ENCODE peak calls at places on chromosomes 4 and X, in four cellular contexts. One of them, this sample, is unnamed.
A peak's percentile ranks its signal among the peaks of the same experiment; 100 is the strongest.

GRCh38 chrX:30196322-30196721 is 19.0 kb upstream of the MAGEB2 start:
- DNase-seq in GM12865: peak; percentile 11
- DNase-seq in amygdala: no peak
- DNase-seq in substantia nigra: no peak
- DNase-seq in this sample: peak; percentile 5

GRCh38 chr4:145956288-145956890 is 17.8 kb upstream of the ZNF827 start:
- DNase-seq in GM12865: peak; percentile 71
- DNase-seq in amygdala: no peak
- DNase-seq in substantia nigra: no peak
- DNase-seq in this sample: peak; percentile 38

GRCh38 chr4:74504212-74504611 is 59.3 kb downstream of the AREG start:
- DNase-seq in substantia nigra: no peak
- DNase-seq in amygdala: no peak
- DNase-seq in GM12865: no peak
- DNase-seq in this sample: no peak

GRCh38 chrX:12581546-12581945 is 209.7 kb upstream of the PRPS2 start:
- DNase-seq in GM12865: no peak
- DNase-seq in substantia nigra: no peak
- DNase-seq in amygdala: no peak
- DNase-seq in this sample: no peak

GRCh38 chr4:23904639-23905061 is 14.8 kb upstream of the PPARGC1A start:
- DNase-seq in substantia nigra: no peak
- DNase-seq in amygdala: peak; percentile 23
- DNase-seq in GM12865: no peak
- DNase-seq in this sample: no peak

GRCh38 chrX:64205735-64206491 is 405 bp upstream of the AMER1 start:
- DNase-seq in GM12865: peak; percentile 94
- DNase-seq in amygdala: peak; percentile 79
- DNase-seq in substantia nigra: peak; percentile 85
- DNase-seq in this sample: peak; percentile 94

GRCh38 chrX:125436855-125437254 is 117.2 kb downstream of the TEX13C start:
- DNase-seq in GM12865: peak; percentile 0
- DNase-seq in substantia nigra: no peak
- DNase-seq in amygdala: no peak
- DNase-seq in this sample: peak; percentile 34

GRCh38 chr4:176883108-176883550 is 90.4 kb upstream of the VEGFC start:
- DNase-seq in substantia nigra: no peak
- DNase-seq in GM12865: no peak
- DNase-seq in amygdala: no peak
- DNase-seq in this sample: no peak

GRCh38 chr4:139245590-139245989 is 34.4 kb downstream of the MGARP start:
- DNase-seq in amygdala: no peak
- DNase-seq in substantia nigra: no peak
- DNase-seq in GM12865: no peak
- DNase-seq in this sample: no peak

GRCh38 chr4:111011458-111011857 is 388.6 kb upstream of the PITX2 start:
- DNase-seq in amygdala: no peak
- DNase-seq in substantia nigra: no peak
- DNase-seq in GM12865: no peak
- DNase-seq in this sample: no peak

GRCh38 chrX:110863883-110864282 is 68.3 kb upstream of the CHRDL1 start:
- DNase-seq in substantia nigra: no peak
- DNase-seq in GM12865: no peak
- DNase-seq in amygdala: no peak
- DNase-seq in this sample: no peak

GRCh38 chr4:56414135-56414675 is 21.2 kb downstream of the PPAT start:
- DNase-seq in GM12865: no peak
- DNase-seq in amygdala: no peak
- DNase-seq in substantia nigra: no peak
- DNase-seq in this sample: no peak

GRCh38 chrX:144219035-144219434 is 335.2 kb downstream of the UBE2NL start:
- DNase-seq in amygdala: no peak
- DNase-seq in substantia nigra: no peak
- DNase-seq in GM12865: no peak
- DNase-seq in this sample: peak; percentile 3

This sample was measured in NB4.